ENCODE peak calls at places on chromosome 17, in seven cellular contexts. C is fibroblast of lung; S is NCI-H69; I is ELF-1; D is T-cell; E is activated naive CD4-positive, alpha-beta T cell treated with Interleukin-2 at 50 U/mL for 16 hours; L is stimulated activated CD4-positive, alpha-beta T cell treated with anti-CD3 and anti-CD28 coated beads, Interleukin-1b, Interleukin-23, amount 100 ng/mL, for 24 hours. A is an unnamed sample.
A peak's percentile ranks its signal among the peaks of the same experiment; 100 is the strongest.

GRCh38 chr17:17684901-17685774 is 3.9 kb downstream of the RAI1 start:
- DNase-seq in C (peak; percentile 49), S (peak; percentile 58), L (no peak), I (no peak), E (no peak), D (no peak), A (no peak)

GRCh38 chr17:27315322-27315721 is 21.4 kb downstream of the WSB1 start:
- DNase-seq in D (no peak), C (peak; percentile 96), S (peak; percentile 43), E (no peak), L (no peak), I (no peak), A (no peak)

GRCh38 chr17:17934214-17934613 is 38.0 kb downstream of the TOM1L2 start:
- DNase-seq in D (no peak), E (no peak), I (no peak), S (no peak), L (no peak), C (no peak), A (no peak)

GRCh38 chr17:4536742-4537411 is 18.3 kb downstream of the MYBBP1A start:
- DNase-seq in L (no peak), E (no peak), I (no peak), S (no peak), C (no peak), D (no peak), A (no peak)

GRCh38 chr17:22374741-22375140 is 682.4 kb downstream of the KCNJ18 start:
- DNase-seq in D (no peak), S (no peak), C (no peak), L (no peak), I (no peak), E (no peak), A (no peak)

GRCh38 chr17:17107281-17107680 is 65.0 kb downstream of the MPRIP start:
- DNase-seq in S (no peak), C (no peak), E (no peak), D (no peak), L (no peak), I (no peak), A (no peak)

GRCh38 chr17:41403409-41404023 is 6.1 kb upstream of the KRT31 start:
- DNase-seq in L (no peak), E (no peak), D (no peak), C (peak; percentile 17), S (no peak), I (no peak), A (no peak)

GRCh38 chr17:56593741-56594527 is 435 bp downstream of the NOG start:
- DNase-seq in I (peak; percentile 76), C (peak; percentile 80), S (peak; percentile 71), L (peak; percentile 21), D (no peak), E (peak; percentile 39), A (no peak)

GRCh38 chr17:58189436-58190146 is 2.9 kb upstream of the EPX start:
- DNase-seq in I (no peak), C (peak; percentile 89), E (no peak), L (no peak), D (no peak), S (peak; percentile 43), A (no peak)

GRCh38 chr17:31532526-31532925 is 141.1 kb downstream of the RAB11FIP4 start:
- DNase-seq in E (no peak), C (no peak), S (no peak), D (no peak), L (no peak), I (no peak), A (no peak)

GRCh38 chr17:17041018-17041521 is 1.2 kb upstream of the MPRIP start:
- DNase-seq in I (peak; percentile 66), E (no peak), S (peak; percentile 82), L (no peak), D (no peak), C (peak; percentile 47), A (no peak)

GRCh38 chr17:59914274-59914854 is 21.4 kb downstream of the RPS6KB1 start:
- DNase-seq in L (no peak), D (no peak), E (no peak), C (peak; percentile 33), S (peak; percentile 60), I (no peak), A (no peak)

GRCh38 chr17:29495011-29495410 is 71.8 kb downstream of the ABHD15 start:
- DNase-seq in I (no peak), L (no peak), D (no peak), C (peak; percentile 57), E (no peak), S (no peak), A (no peak)

GRCh38 chr17:794876-795275 is 12.7 kb downstream of the MRM3 start:
- DNase-seq in E (peak; percentile 28), I (peak; percentile 83), S (peak; percentile 91), C (peak; percentile 60), L (peak; percentile 17), D (peak; percentile 14), A (no peak)

GRCh38 chr17:73625975-73626706 is 18.1 kb downstream of the SDK2 start:
- DNase-seq in I (peak; percentile 65), E (no peak), L (no peak), C (no peak), S (no peak), D (no peak), A (no peak)

GRCh38 chr17:67666710-67667109 is 51.0 kb upstream of the NOL11 start:
- DNase-seq in D (no peak), I (no peak), L (no peak), E (no peak), S (no peak), C (no peak), A (no peak)

GRCh38 chr17:79046501-79047280 is 22.7 kb downstream of the C1QTNF1 start:
- DNase-seq in I (no peak), E (no peak), C (no peak), L (no peak), D (no peak), S (peak; percentile 62), A (no peak)

GRCh38 chr17:77738666-77739531 is 219.6 kb upstream of the TNRC6C start:
- DNase-seq in I (no peak), D (no peak), C (no peak), L (no peak), S (no peak), E (no peak), A (no peak)

GRCh38 chr17:45160505-45161287 is 979 bp upstream of the HEXIM2 start:
- DNase-seq in I (peak; percentile 94), S (peak; percentile 85), C (peak; percentile 72), E (peak; percentile 69), L (no peak), D (peak; percentile 38), A (no peak)

GRCh38 chr17:35152741-35153140 is 5.1 kb downstream of the UNC45B start:
- DNase-seq in D (no peak), E (no peak), I (no peak), L (no peak), S (no peak), C (no peak), A (no peak)

GRCh38 chr17:57499648-57500049 is 243.3 kb downstream of the MSI2 start:
- DNase-seq in D (no peak), S (peak; percentile 52), L (no peak), E (no peak), C (peak; percentile 63), I (no peak), A (no peak)

GRCh38 chr17:48825446-48826381 is 5.1 kb upstream of the CALCOCO2 start:
- DNase-seq in D (no peak), L (no peak), E (no peak), C (peak; percentile 57), S (no peak), I (no peak), A (no peak)

GRCh38 chr17:8981443-8981842 is 15.9 kb upstream of the PIK3R5 start:
- DNase-seq in D (no peak), S (no peak), E (no peak), L (no peak), I (no peak), C (peak; percentile 39), A (no peak)

GRCh38 chr17:53191878-53192277 is 630.8 kb upstream of the KIF2B start:
- DNase-seq in D (no peak), E (no peak), C (no peak), L (no peak), I (no peak), S (peak; percentile 10), A (no peak)

GRCh38 chr17:30273373-30273772 is 18.4 kb downstream of the BLMH start:
- DNase-seq in I (no peak), D (no peak), S (no peak), E (no peak), L (no peak), C (peak; percentile 22), A (no peak)

GRCh38 chr17:74164446-74165045 is 38.9 kb upstream of the RPL38 start:
- DNase-seq in C (no peak), S (no peak), D (no peak), L (no peak), E (no peak), I (no peak), A (no peak)

GRCh38 chr17:49995055-49995738 is at the start of gene DLX3:
- DNase-seq in D (no peak), S (peak; percentile 98), I (peak; percentile 96), E (peak; percentile 34), L (no peak), C (peak; percentile 68), A (peak; percentile 57)